ENCODE peak calls at places on chromosome 12, in nine cellular contexts. One of them, this sample, is unnamed.

GRCh38 chr12:121293603-121294002 is 2.9 kb downstream of the CAMKK2 start:
- DNase-seq in amniotic stem cell: no peak
- DNase-seq in A673: no peak
- DNase-seq in foreskin fibroblast: no peak
- DNase-seq in NCI-H2081: no peak
- DNase-seq in CD8-positive, alpha-beta memory T cell: no peak
- DNase-seq in stomach: no peak
- DNase-seq in stimulated activated CD8-positive, alpha-beta memory T cell treated with anti-CD3 and anti-CD28 coated beads, Interleukin-7, amount 100 ng/mL, for 4 hours: no peak
- DNase-seq in memory B cell: no peak
- DNase-seq in this sample: no peak

GRCh38 chr12:55068416-55069010 is 48.7 kb downstream of the NEUROD4 start:
- DNase-seq in CD8-positive, alpha-beta memory T cell: peak
- DNase-seq in NCI-H2081: peak
- DNase-seq in foreskin fibroblast: peak
- DNase-seq in amniotic stem cell: peak
- DNase-seq in memory B cell: no peak
- DNase-seq in stomach: no peak
- DNase-seq in A673: peak
- DNase-seq in stimulated activated CD8-positive, alpha-beta memory T cell treated with anti-CD3 and anti-CD28 coated beads, Interleukin-7, amount 100 ng/mL, for 4 hours: no peak
- DNase-seq in this sample: no peak

GRCh38 chr12:76943004-76943403 is 64.2 kb upstream of the CSRP2 start:
- DNase-seq in CD8-positive, alpha-beta memory T cell: no peak
- DNase-seq in foreskin fibroblast: no peak
- DNase-seq in stimulated activated CD8-positive, alpha-beta memory T cell treated with anti-CD3 and anti-CD28 coated beads, Interleukin-7, amount 100 ng/mL, for 4 hours: no peak
- DNase-seq in memory B cell: no peak
- DNase-seq in A673: no peak
- DNase-seq in stomach: no peak
- DNase-seq in amniotic stem cell: no peak
- DNase-seq in NCI-H2081: no peak
- DNase-seq in this sample: no peak

GRCh38 chr12:64673490-64674169 is 63.3 kb downstream of the RASSF3 start:
- DNase-seq in CD8-positive, alpha-beta memory T cell: no peak
- DNase-seq in NCI-H2081: peak
- DNase-seq in memory B cell: no peak
- DNase-seq in stomach: no peak
- DNase-seq in stimulated activated CD8-positive, alpha-beta memory T cell treated with anti-CD3 and anti-CD28 coated beads, Interleukin-7, amount 100 ng/mL, for 4 hours: no peak
- DNase-seq in foreskin fibroblast: no peak
- DNase-seq in A673: peak
- DNase-seq in amniotic stem cell: no peak
- DNase-seq in this sample: no peak

GRCh38 chr12:88413561-88414095 is 166.6 kb downstream of the KITLG start:
- DNase-seq in amniotic stem cell: no peak
- DNase-seq in CD8-positive, alpha-beta memory T cell: no peak
- DNase-seq in memory B cell: no peak
- DNase-seq in A673: no peak
- DNase-seq in NCI-H2081: no peak
- DNase-seq in stimulated activated CD8-positive, alpha-beta memory T cell treated with anti-CD3 and anti-CD28 coated beads, Interleukin-7, amount 100 ng/mL, for 4 hours: no peak
- DNase-seq in stomach: no peak
- DNase-seq in foreskin fibroblast: no peak
- DNase-seq in this sample: no peak

GRCh38 chr12:2959194-2959507 is at the start of gene TEAD4:
- DNase-seq in CD8-positive, alpha-beta memory T cell: no peak
- DNase-seq in A673: peak
- DNase-seq in amniotic stem cell: peak
- DNase-seq in stimulated activated CD8-positive, alpha-beta memory T cell treated with anti-CD3 and anti-CD28 coated beads, Interleukin-7, amount 100 ng/mL, for 4 hours: no peak
- DNase-seq in stomach: peak
- DNase-seq in memory B cell: no peak
- DNase-seq in NCI-H2081: peak
- DNase-seq in foreskin fibroblast: peak
- DNase-seq in this sample: no peak

GRCh38 chr12:25557830-25558436 is 4.8 kb upstream of the LMNTD1 start:
- DNase-seq in stomach: no peak
- DNase-seq in foreskin fibroblast: peak
- DNase-seq in A673: peak
- DNase-seq in memory B cell: no peak
- DNase-seq in NCI-H2081: peak
- DNase-seq in CD8-positive, alpha-beta memory T cell: no peak
- DNase-seq in amniotic stem cell: peak
- DNase-seq in stimulated activated CD8-positive, alpha-beta memory T cell treated with anti-CD3 and anti-CD28 coated beads, Interleukin-7, amount 100 ng/mL, for 4 hours: no peak
- DNase-seq in this sample: no peak

GRCh38 chr12:131076791-131077747 is 123.4 kb downstream of the ADGRD1 start:
- DNase-seq in memory B cell: no peak
- DNase-seq in NCI-H2081: no peak
- DNase-seq in A673: no peak
- DNase-seq in foreskin fibroblast: no peak
- DNase-seq in CD8-positive, alpha-beta memory T cell: no peak
- DNase-seq in amniotic stem cell: no peak
- DNase-seq in stimulated activated CD8-positive, alpha-beta memory T cell treated with anti-CD3 and anti-CD28 coated beads, Interleukin-7, amount 100 ng/mL, for 4 hours: no peak
- DNase-seq in stomach: peak
- DNase-seq in this sample: no peak

GRCh38 chr12:5905757-5906156 is 39.3 kb downstream of the ANO2 start:
- DNase-seq in foreskin fibroblast: no peak
- DNase-seq in stomach: no peak
- DNase-seq in amniotic stem cell: no peak
- DNase-seq in A673: no peak
- DNase-seq in stimulated activated CD8-positive, alpha-beta memory T cell treated with anti-CD3 and anti-CD28 coated beads, Interleukin-7, amount 100 ng/mL, for 4 hours: no peak
- DNase-seq in NCI-H2081: no peak
- DNase-seq in CD8-positive, alpha-beta memory T cell: no peak
- DNase-seq in memory B cell: no peak
- DNase-seq in this sample: no peak

GRCh38 chr12:6444704-6445688 is at the start of gene CD27:
- DNase-seq in stomach: no peak
- DNase-seq in NCI-H2081: no peak
- DNase-seq in stimulated activated CD8-positive, alpha-beta memory T cell treated with anti-CD3 and anti-CD28 coated beads, Interleukin-7, amount 100 ng/mL, for 4 hours: no peak
- DNase-seq in memory B cell: no peak
- DNase-seq in amniotic stem cell: no peak
- DNase-seq in A673: no peak
- DNase-seq in foreskin fibroblast: no peak
- DNase-seq in CD8-positive, alpha-beta memory T cell: peak
- DNase-seq in this sample: no peak

GRCh38 chr12:16198884-16199283 is 78.6 kb downstream of the SLC15A5 start:
- DNase-seq in foreskin fibroblast: no peak
- DNase-seq in stomach: no peak
- DNase-seq in NCI-H2081: no peak
- DNase-seq in amniotic stem cell: no peak
- DNase-seq in stimulated activated CD8-positive, alpha-beta memory T cell treated with anti-CD3 and anti-CD28 coated beads, Interleukin-7, amount 100 ng/mL, for 4 hours: no peak
- DNase-seq in CD8-positive, alpha-beta memory T cell: no peak
- DNase-seq in memory B cell: no peak
- DNase-seq in A673: no peak
- DNase-seq in this sample: no peak

GRCh38 chr12:124240493-124240892 is 54.4 kb upstream of the RFLNA start:
- DNase-seq in A673: peak
- DNase-seq in stimulated activated CD8-positive, alpha-beta memory T cell treated with anti-CD3 and anti-CD28 coated beads, Interleukin-7, amount 100 ng/mL, for 4 hours: no peak
- DNase-seq in foreskin fibroblast: no peak
- DNase-seq in stomach: no peak
- DNase-seq in memory B cell: no peak
- DNase-seq in amniotic stem cell: no peak
- DNase-seq in CD8-positive, alpha-beta memory T cell: no peak
- DNase-seq in NCI-H2081: no peak
- DNase-seq in this sample: no peak

GRCh38 chr12:56128669-56129209 is 672 bp downstream of the ESYT1 start:
- DNase-seq in A673: peak
- DNase-seq in stimulated activated CD8-positive, alpha-beta memory T cell treated with anti-CD3 and anti-CD28 coated beads, Interleukin-7, amount 100 ng/mL, for 4 hours: no peak
- DNase-seq in CD8-positive, alpha-beta memory T cell: peak
- DNase-seq in NCI-H2081: no peak
- DNase-seq in stomach: no peak
- DNase-seq in foreskin fibroblast: no peak
- DNase-seq in amniotic stem cell: peak
- DNase-seq in memory B cell: no peak
- DNase-seq in this sample: no peak

GRCh38 chr12:3491938-3492867 is 1.2 kb downstream of the PRMT8 start:
- DNase-seq in A673: peak
- DNase-seq in foreskin fibroblast: peak
- DNase-seq in CD8-positive, alpha-beta memory T cell: peak
- DNase-seq in stimulated activated CD8-positive, alpha-beta memory T cell treated with anti-CD3 and anti-CD28 coated beads, Interleukin-7, amount 100 ng/mL, for 4 hours: peak
- DNase-seq in NCI-H2081: no peak
- DNase-seq in memory B cell: no peak
- DNase-seq in stomach: peak
- DNase-seq in amniotic stem cell: peak
- DNase-seq in this sample: no peak

GRCh38 chr12:103816663-103817062 is 24.4 kb downstream of the NT5DC3 start:
- DNase-seq in CD8-positive, alpha-beta memory T cell: no peak
- DNase-seq in NCI-H2081: no peak
- DNase-seq in stimulated activated CD8-positive, alpha-beta memory T cell treated with anti-CD3 and anti-CD28 coated beads, Interleukin-7, amount 100 ng/mL, for 4 hours: no peak
- DNase-seq in stomach: no peak
- DNase-seq in foreskin fibroblast: no peak
- DNase-seq in amniotic stem cell: no peak
- DNase-seq in A673: no peak
- DNase-seq in memory B cell: no peak
- DNase-seq in this sample: no peak

GRCh38 chr12:105740337-105740736 is 398.4 kb downstream of the NUAK1 start:
- DNase-seq in NCI-H2081: no peak
- DNase-seq in memory B cell: no peak
- DNase-seq in stimulated activated CD8-positive, alpha-beta memory T cell treated with anti-CD3 and anti-CD28 coated beads, Interleukin-7, amount 100 ng/mL, for 4 hours: no peak
- DNase-seq in amniotic stem cell: no peak
- DNase-seq in CD8-positive, alpha-beta memory T cell: no peak
- DNase-seq in foreskin fibroblast: no peak
- DNase-seq in stomach: no peak
- DNase-seq in A673: peak
- DNase-seq in this sample: no peak

GRCh38 chr12:52295663-52296062 is 4.3 kb upstream of the KRT81 start:
- DNase-seq in foreskin fibroblast: no peak
- DNase-seq in NCI-H2081: no peak
- DNase-seq in stomach: no peak
- DNase-seq in A673: no peak
- DNase-seq in stimulated activated CD8-positive, alpha-beta memory T cell treated with anti-CD3 and anti-CD28 coated beads, Interleukin-7, amount 100 ng/mL, for 4 hours: no peak
- DNase-seq in memory B cell: no peak
- DNase-seq in amniotic stem cell: no peak
- DNase-seq in CD8-positive, alpha-beta memory T cell: no peak
- DNase-seq in this sample: no peak

GRCh38 chr12:97181571-97182265 is 274.7 kb downstream of the NEDD1 start:
- DNase-seq in A673: no peak
- DNase-seq in NCI-H2081: no peak
- DNase-seq in foreskin fibroblast: no peak
- DNase-seq in stomach: no peak
- DNase-seq in CD8-positive, alpha-beta memory T cell: no peak
- DNase-seq in stimulated activated CD8-positive, alpha-beta memory T cell treated with anti-CD3 and anti-CD28 coated beads, Interleukin-7, amount 100 ng/mL, for 4 hours: no peak
- DNase-seq in amniotic stem cell: no peak
- DNase-seq in memory B cell: no peak
- DNase-seq in this sample: no peak

GRCh38 chr12:132470417-132470816 is 19.5 kb upstream of the FBRSL1 start:
- DNase-seq in stomach: no peak
- DNase-seq in NCI-H2081: no peak
- DNase-seq in foreskin fibroblast: no peak
- DNase-seq in memory B cell: no peak
- DNase-seq in amniotic stem cell: no peak
- DNase-seq in A673: no peak
- DNase-seq in CD8-positive, alpha-beta memory T cell: no peak
- DNase-seq in stimulated activated CD8-positive, alpha-beta memory T cell treated with anti-CD3 and anti-CD28 coated beads, Interleukin-7, amount 100 ng/mL, for 4 hours: no peak
- DNase-seq in this sample: no peak

GRCh38 chr12:104671407-104672095 is 214.8 kb downstream of the CHST11 start:
- DNase-seq in stimulated activated CD8-positive, alpha-beta memory T cell treated with anti-CD3 and anti-CD28 coated beads, Interleukin-7, amount 100 ng/mL, for 4 hours: peak
- DNase-seq in foreskin fibroblast: peak
- DNase-seq in amniotic stem cell: peak
- DNase-seq in NCI-H2081: no peak
- DNase-seq in memory B cell: peak
- DNase-seq in stomach: peak
- DNase-seq in A673: peak
- DNase-seq in CD8-positive, alpha-beta memory T cell: peak
- DNase-seq in this sample: peak

GRCh38 chr12:28269851-28270250 is 79.6 kb downstream of the CCDC91 start:
- DNase-seq in stomach: no peak
- DNase-seq in stimulated activated CD8-positive, alpha-beta memory T cell treated with anti-CD3 and anti-CD28 coated beads, Interleukin-7, amount 100 ng/mL, for 4 hours: no peak
- DNase-seq in A673: no peak
- DNase-seq in foreskin fibroblast: no peak
- DNase-seq in amniotic stem cell: no peak
- DNase-seq in CD8-positive, alpha-beta memory T cell: no peak
- DNase-seq in NCI-H2081: no peak
- DNase-seq in memory B cell: no peak
- DNase-seq in this sample: no peak

GRCh38 chr12:107362960-107363359 is 269.6 kb upstream of the CRY1 start:
- DNase-seq in NCI-H2081: no peak
- DNase-seq in stimulated activated CD8-positive, alpha-beta memory T cell treated with anti-CD3 and anti-CD28 coated beads, Interleukin-7, amount 100 ng/mL, for 4 hours: no peak
- DNase-seq in foreskin fibroblast: no peak
- DNase-seq in amniotic stem cell: no peak
- DNase-seq in A673: peak
- DNase-seq in stomach: no peak
- DNase-seq in CD8-positive, alpha-beta memory T cell: no peak
- DNase-seq in memory B cell: no peak
- DNase-seq in this sample: no peak

GRCh38 chr12:109762071-109762672 is 48.5 kb downstream of the FAM222A start:
- DNase-seq in stimulated activated CD8-positive, alpha-beta memory T cell treated with anti-CD3 and anti-CD28 coated beads, Interleukin-7, amount 100 ng/mL, for 4 hours: no peak
- DNase-seq in A673: no peak
- DNase-seq in CD8-positive, alpha-beta memory T cell: no peak
- DNase-seq in foreskin fibroblast: no peak
- DNase-seq in memory B cell: no peak
- DNase-seq in stomach: peak
- DNase-seq in amniotic stem cell: no peak
- DNase-seq in NCI-H2081: no peak
- DNase-seq in this sample: no peak

GRCh38 chr12:95213928-95214327 is 3.3 kb downstream of the FGD6 start:
- DNase-seq in A673: no peak
- DNase-seq in foreskin fibroblast: no peak
- DNase-seq in CD8-positive, alpha-beta memory T cell: no peak
- DNase-seq in stimulated activated CD8-positive, alpha-beta memory T cell treated with anti-CD3 and anti-CD28 coated beads, Interleukin-7, amount 100 ng/mL, for 4 hours: no peak
- DNase-seq in memory B cell: no peak
- DNase-seq in NCI-H2081: no peak
- DNase-seq in stomach: no peak
- DNase-seq in amniotic stem cell: no peak
- DNase-seq in this sample: no peak

GRCh38 chr12:59084758-59085383 is 164.6 kb upstream of the LRIG3 start:
- DNase-seq in A673: peak
- DNase-seq in CD8-positive, alpha-beta memory T cell: no peak
- DNase-seq in stimulated activated CD8-positive, alpha-beta memory T cell treated with anti-CD3 and anti-CD28 coated beads, Interleukin-7, amount 100 ng/mL, for 4 hours: no peak
- DNase-seq in stomach: no peak
- DNase-seq in foreskin fibroblast: peak
- DNase-seq in amniotic stem cell: no peak
- DNase-seq in memory B cell: no peak
- DNase-seq in NCI-H2081: peak
- DNase-seq in this sample: no peak

GRCh38 chr12:40209886-40210285 is 14.9 kb upstream of the LRRK2 start:
- DNase-seq in amniotic stem cell: no peak
- DNase-seq in CD8-positive, alpha-beta memory T cell: no peak
- DNase-seq in stimulated activated CD8-positive, alpha-beta memory T cell treated with anti-CD3 and anti-CD28 coated beads, Interleukin-7, amount 100 ng/mL, for 4 hours: no peak
- DNase-seq in foreskin fibroblast: no peak
- DNase-seq in stomach: no peak
- DNase-seq in A673: no peak
- DNase-seq in memory B cell: no peak
- DNase-seq in NCI-H2081: no peak
- DNase-seq in this sample: no peak

GRCh38 chr12:130640496-130640895 is 75.6 kb downstream of the RIMBP2 start:
- DNase-seq in NCI-H2081: no peak
- DNase-seq in amniotic stem cell: no peak
- DNase-seq in stomach: no peak
- DNase-seq in CD8-positive, alpha-beta memory T cell: no peak
- DNase-seq in A673: no peak
- DNase-seq in memory B cell: no peak
- DNase-seq in stimulated activated CD8-positive, alpha-beta memory T cell treated with anti-CD3 and anti-CD28 coated beads, Interleukin-7, amount 100 ng/mL, for 4 hours: no peak
- DNase-seq in foreskin fibroblast: no peak
- DNase-seq in this sample: no peak

GRCh38 chr12:56150563-56150962 is 1.8 kb upstream of the MYL6B start:
- DNase-seq in amniotic stem cell: no peak
- DNase-seq in stimulated activated CD8-positive, alpha-beta memory T cell treated with anti-CD3 and anti-CD28 coated beads, Interleukin-7, amount 100 ng/mL, for 4 hours: no peak
- DNase-seq in A673: no peak
- DNase-seq in foreskin fibroblast: no peak
- DNase-seq in memory B cell: no peak
- DNase-seq in CD8-positive, alpha-beta memory T cell: no peak
- DNase-seq in stomach: no peak
- DNase-seq in NCI-H2081: no peak
- DNase-seq in this sample: no peak

GRCh38 chr12:124024263-124024678 is 51.3 kb downstream of the ZNF664 start:
- DNase-seq in stimulated activated CD8-positive, alpha-beta memory T cell treated with anti-CD3 and anti-CD28 coated beads, Interleukin-7, amount 100 ng/mL, for 4 hours: no peak
- DNase-seq in stomach: no peak
- DNase-seq in CD8-positive, alpha-beta memory T cell: no peak
- DNase-seq in memory B cell: no peak
- DNase-seq in NCI-H2081: no peak
- DNase-seq in amniotic stem cell: peak
- DNase-seq in foreskin fibroblast: peak
- DNase-seq in A673: no peak
- DNase-seq in this sample: no peak

GRCh38 chr12:45504606-45505005 is 224.9 kb upstream of the ARID2 start:
- DNase-seq in CD8-positive, alpha-beta memory T cell: no peak
- DNase-seq in stimulated activated CD8-positive, alpha-beta memory T cell treated with anti-CD3 and anti-CD28 coated beads, Interleukin-7, amount 100 ng/mL, for 4 hours: no peak
- DNase-seq in stomach: no peak
- DNase-seq in NCI-H2081: no peak
- DNase-seq in foreskin fibroblast: no peak
- DNase-seq in memory B cell: no peak
- DNase-seq in A673: no peak
- DNase-seq in amniotic stem cell: no peak
- DNase-seq in this sample: no peak

GRCh38 chr12:6263931-6264330 is 46.6 kb upstream of the PLEKHG6 start:
- DNase-seq in stomach: no peak
- DNase-seq in NCI-H2081: no peak
- DNase-seq in stimulated activated CD8-positive, alpha-beta memory T cell treated with anti-CD3 and anti-CD28 coated beads, Interleukin-7, amount 100 ng/mL, for 4 hours: no peak
- DNase-seq in foreskin fibroblast: no peak
- DNase-seq in amniotic stem cell: no peak
- DNase-seq in memory B cell: no peak
- DNase-seq in CD8-positive, alpha-beta memory T cell: no peak
- DNase-seq in A673: no peak
- DNase-seq in this sample: no peak